ENCODE peak calls at places on chromosomes 6 and 20, in seven cellular contexts. K, Y, J, D, F, C and Z are unnamed samples.

GRCh38 chr6:115896538-115897129 is 164.1 kb downstream of the FRK start:
- DNase-seq in J (no peak), C (no peak), Y (no peak), D (peak), F (peak), K (no peak), Z (peak)

GRCh38 chr20:64086801-64087200 is 2.6 kb upstream of the LKAAEAR1 start:
- DNase-seq in F (no peak), Y (no peak), C (no peak), D (no peak), K (no peak), J (no peak), Z (no peak)

GRCh38 chr6:169386431-169387057 is 132.9 kb upstream of the THBS2 start:
- DNase-seq in J (no peak), K (no peak), D (no peak), Y (no peak), C (no peak), F (no peak), Z (no peak)

GRCh38 chr20:58870293-58871014 is 17.9 kb downstream of the GNAS start:
- DNase-seq in K (no peak), F (peak), D (peak), C (no peak), Y (peak), J (peak), Z (peak)

GRCh38 chr20:25070821-25071473 is 11.0 kb downstream of the VSX1 start:
- DNase-seq in Y (no peak), F (no peak), K (no peak), C (no peak), D (no peak), J (no peak), Z (no peak)

GRCh38 chr6:144595266-144595665 is 310.1 kb downstream of the UTRN start:
- DNase-seq in D (no peak), F (no peak), Y (no peak), J (no peak), K (no peak), C (no peak), Z (no peak)

GRCh38 chr20:10185741-10186558 is 32.7 kb upstream of the SNAP25 start:
- DNase-seq in K (no peak), Y (no peak), C (no peak), D (peak), F (peak), J (no peak), Z (no peak)

GRCh38 chr20:6006603-6006949 is 47.3 kb downstream of the LRRN4 start:
- DNase-seq in C (no peak), K (no peak), F (no peak), Y (no peak), D (no peak), J (no peak), Z (no peak)

GRCh38 chr6:42618686-42619085 is 54.9 kb downstream of the UBR2 start:
- DNase-seq in Y (no peak), C (no peak), F (no peak), K (no peak), D (peak), J (no peak), Z (no peak)

GRCh38 chr6:11830105-11830504 is 51.5 kb upstream of the ADTRP start:
- DNase-seq in K (no peak), C (no peak), J (no peak), Y (no peak), F (no peak), D (no peak), Z (no peak)

GRCh38 chr6:33452496-33452895 is 1.9 kb upstream of the ZBTB9 start:
- DNase-seq in J (no peak), F (no peak), Y (no peak), C (no peak), K (no peak), D (no peak), Z (no peak)

GRCh38 chr20:58700121-58700780 is 7.7 kb downstream of the NPEPL1 start:
- DNase-seq in J (no peak), K (no peak), C (no peak), Y (no peak), D (no peak), F (no peak), Z (no peak)

GRCh38 chr6:107116328-107116892 is 1.1 kb upstream of the BEND3 start:
- DNase-seq in D (peak), F (peak), K (no peak), Y (no peak), C (no peak), J (no peak), Z (peak)

GRCh38 chr6:165605182-165605875 is 57.7 kb downstream of the PDE10A start:
- DNase-seq in J (no peak), Y (no peak), F (no peak), K (no peak), C (no peak), D (no peak), Z (no peak)

GRCh38 chr6:137160763-137161162 is 12.7 kb downstream of the IL22RA2 start:
- DNase-seq in F (no peak), K (no peak), Y (no peak), D (no peak), J (no peak), C (no peak), Z (no peak)

GRCh38 chr6:73942581-73942980 is 246.6 kb downstream of the CD109 start:
- DNase-seq in J (no peak), K (no peak), F (no peak), D (no peak), C (no peak), Y (no peak), Z (no peak)

GRCh38 chr6:120965814-120966213 is 368.5 kb downstream of the TBC1D32 start:
- DNase-seq in F (no peak), D (no peak), C (no peak), K (no peak), Y (no peak), J (no peak), Z (no peak)

GRCh38 chr6:39223535-39223934 is 5.7 kb downstream of the KCNK5 start:
- DNase-seq in F (no peak), Y (no peak), C (no peak), K (no peak), J (no peak), D (no peak), Z (no peak)

GRCh38 chr6:98295776-98296175 is 538.6 kb upstream of the POU3F2 start:
- DNase-seq in K (no peak), F (no peak), Y (no peak), D (no peak), C (no peak), J (no peak), Z (no peak)

GRCh38 chr6:168937061-168937460 is 316.6 kb downstream of the THBS2 start:
- DNase-seq in K (no peak), D (no peak), J (no peak), Y (no peak), C (no peak), F (no peak), Z (no peak)

GRCh38 chr20:50561379-50562078 is 51.3 kb downstream of the PTPN1 start:
- DNase-seq in D (no peak), K (no peak), J (peak), Y (peak), F (no peak), C (no peak), Z (no peak)

GRCh38 chr6:11143394-11144371 is 32.2 kb upstream of the ERVFRD-1 start:
- DNase-seq in Y (no peak), J (no peak), K (peak), C (no peak), F (no peak), D (no peak), Z (peak)

GRCh38 chr20:38789503-38790209 is 15.8 kb upstream of the PPP1R16B start:
- DNase-seq in F (no peak), C (no peak), K (no peak), J (no peak), Y (no peak), D (no peak), Z (no peak)

GRCh38 chr20:53926428-53927028 is 143.9 kb downstream of the BCAS1 start:
- DNase-seq in D (no peak), C (no peak), Y (no peak), K (no peak), J (peak), F (peak), Z (no peak)

GRCh38 chr6:87630746-87631145 is 40.8 kb downstream of the ORC3 start:
- DNase-seq in J (no peak), K (no peak), C (no peak), Y (no peak), D (no peak), F (no peak), Z (no peak)

GRCh38 chr6:144661101-144661806 is 376.1 kb downstream of the UTRN start:
- DNase-seq in K (no peak), J (no peak), Y (no peak), F (peak), C (no peak), D (no peak), Z (no peak)

GRCh38 chr6:13383280-13384163 is 55.2 kb upstream of the TBC1D7 start:
- DNase-seq in J (no peak), C (no peak), Y (no peak), K (no peak), D (no peak), F (peak), Z (no peak)

GRCh38 chr20:58130574-58130973 is 97.9 kb downstream of the ANKRD60 start:
- DNase-seq in F (no peak), D (no peak), K (no peak), C (no peak), Y (no peak), J (no peak), Z (no peak)

GRCh38 chr6:167576798-167577528 is 249.7 kb upstream of the AFDN start:
- DNase-seq in D (no peak), C (no peak), J (no peak), F (no peak), K (no peak), Y (no peak), Z (no peak)

GRCh38 chr6:163866192-163866591 is 451.7 kb downstream of the QKI start:
- DNase-seq in C (no peak), Y (no peak), K (no peak), F (no peak), J (no peak), D (no peak), Z (no peak)

GRCh38 chr20:22418738-22419137 is 165.6 kb downstream of the FOXA2 start:
- DNase-seq in J (no peak), Y (no peak), F (no peak), K (no peak), C (no peak), D (no peak), Z (no peak)

GRCh38 chr20:32449890-32450401 is 91.8 kb downstream of the ASXL1 start:
- DNase-seq in C (no peak), J (no peak), D (no peak), Y (no peak), K (no peak), F (no peak), Z (peak)